ENCODE peak calls at places on chromosomes 13 and 19, in four cellular contexts. One of them, this sample, is unnamed. For H3K36me3 and H3K9me3, the result is how much of the 10 kb centered on the place peaks cover.

GRCh38 chr13:107866666-107867623 is 348.4 kb downstream of the LIG4 start:
- DNase-seq in psoas muscle: no peak
- DNase-seq in mammary epithelial cell: peak
- DNase-seq in IMR-90: peak
- DNase-seq in this sample: no peak

GRCh38 chr19:35995655-35995993 is 636 bp downstream of the SDHAF1 start:
- DNase-seq in psoas muscle: peak
- DNase-seq in mammary epithelial cell: peak
- DNase-seq in IMR-90: peak
- DNase-seq in this sample: peak

GRCh38 chr13:33728271-33729037 is 89.5 kb upstream of the RFC3 start:
- DNase-seq in psoas muscle: peak
- DNase-seq in mammary epithelial cell: peak
- DNase-seq in IMR-90: no peak
- DNase-seq in this sample: peak

GRCh38 chr19:51124729-51125128 is at the start of gene SIGLEC9:
- DNase-seq in psoas muscle: peak
- DNase-seq in mammary epithelial cell: no peak
- DNase-seq in IMR-90: no peak
- DNase-seq in this sample: no peak

GRCh38 chr19:41297628-41298326 is 12.2 kb upstream of the CCDC97 start:
- DNase-seq in psoas muscle: no peak
- DNase-seq in mammary epithelial cell: no peak
- DNase-seq in IMR-90: no peak
- DNase-seq in this sample: no peak

GRCh38 chr19:54002495-54003315 is 11.3 kb downstream of the CACNG6 start:
- DNase-seq in psoas muscle: no peak
- DNase-seq in mammary epithelial cell: peak
- DNase-seq in IMR-90: no peak
- DNase-seq in this sample: no peak

GRCh38 chr13:113935081-113935511 is 38.8 kb downstream of the C13orf46 start:
- DNase-seq in psoas muscle: no peak
- DNase-seq in mammary epithelial cell: no peak
- DNase-seq in IMR-90: no peak
- DNase-seq in this sample: peak

GRCh38 chr19:50174100-50174793 is 11.2 kb upstream of the IZUMO2 start:
- DNase-seq in psoas muscle: no peak
- DNase-seq in mammary epithelial cell: no peak
- DNase-seq in IMR-90: no peak
- DNase-seq in this sample: no peak

GRCh38 chr13:79485014-79485441 is 4.1 kb downstream of the NDFIP2 start:
- DNase-seq in psoas muscle: peak
- DNase-seq in mammary epithelial cell: peak
- DNase-seq in IMR-90: peak
- DNase-seq in this sample: no peak

GRCh38 chr19:42030605-42031004 is 36.6 kb upstream of the ATP1A3 start:
- DNase-seq in psoas muscle: no peak
- DNase-seq in mammary epithelial cell: no peak
- DNase-seq in IMR-90: no peak
- DNase-seq in this sample: no peak

GRCh38 chr19:6540918-6541689 is 10.3 kb downstream of the TNFSF9 start:
- DNase-seq in psoas muscle: no peak
- DNase-seq in mammary epithelial cell: peak
- DNase-seq in IMR-90: no peak
- DNase-seq in this sample: no peak

GRCh38 chr19:16581145-16581970 is 9.1 kb upstream of the SLC35E1 start:
- DNase-seq in psoas muscle: peak
- DNase-seq in mammary epithelial cell: no peak
- DNase-seq in IMR-90: no peak
- DNase-seq in this sample: no peak

GRCh38 chr19:6509118-6509971 is 7.2 kb upstream of the TUBB4A start:
- DNase-seq in psoas muscle: peak
- DNase-seq in mammary epithelial cell: no peak
- DNase-seq in IMR-90: no peak
- DNase-seq in this sample: no peak

GRCh38 chr19:11288349-11288748 is 7.6 kb upstream of the TSPAN16 start:
- DNase-seq in psoas muscle: no peak
- DNase-seq in mammary epithelial cell: no peak
- DNase-seq in IMR-90: peak
- DNase-seq in this sample: no peak

GRCh38 chr19:2059422-2060201 is 8.6 kb upstream of the MKNK2 start:
- DNase-seq in psoas muscle: peak
- DNase-seq in mammary epithelial cell: peak
- DNase-seq in IMR-90: peak
- DNase-seq in this sample: peak

GRCh38 chr19:29067831-29068230 is 145.1 kb downstream of the UQCRFS1 start:
- DNase-seq in psoas muscle: no peak
- DNase-seq in mammary epithelial cell: no peak
- DNase-seq in IMR-90: no peak
- DNase-seq in this sample: no peak

GRCh38 chr19:310141-310651 is 19.0 kb upstream of the PLPP2 start:
- DNase-seq in psoas muscle: no peak
- DNase-seq in mammary epithelial cell: no peak
- DNase-seq in IMR-90: no peak
- DNase-seq in this sample: no peak

GRCh38 chr13:93797463-93797862 is 570.9 kb downstream of the GPC6 start:
- DNase-seq in psoas muscle: no peak
- DNase-seq in mammary epithelial cell: no peak
- DNase-seq in IMR-90: peak
- DNase-seq in this sample: no peak

GRCh38 chr19:51689751-51690358 is 3.3 kb upstream of the SPACA6 start:
- DNase-seq in psoas muscle: peak
- DNase-seq in mammary epithelial cell: no peak
- DNase-seq in IMR-90: no peak
- DNase-seq in this sample: peak

GRCh38 chr19:50415661-50416033 is 3.1 kb upstream of the SPIB start:
- DNase-seq in psoas muscle: no peak
- DNase-seq in mammary epithelial cell: no peak
- DNase-seq in IMR-90: no peak
- DNase-seq in this sample: no peak

GRCh38 chr13:93328943-93329342 is 102.3 kb downstream of the GPC6 start:
- DNase-seq in psoas muscle: no peak
- DNase-seq in mammary epithelial cell: no peak
- DNase-seq in IMR-90: peak
- DNase-seq in this sample: no peak

GRCh38 chr13:113742445-113743120 is 16.4 kb upstream of the TMEM255B start:
- DNase-seq in psoas muscle: no peak
- DNase-seq in mammary epithelial cell: no peak
- DNase-seq in IMR-90: no peak
- DNase-seq in this sample: no peak

GRCh38 chr13:113651511-113652403 is 6.2 kb downstream of the ATP4B start:
- DNase-seq in psoas muscle: no peak
- DNase-seq in mammary epithelial cell: no peak
- DNase-seq in IMR-90: no peak
- DNase-seq in this sample: peak

GRCh38 chr19:2523630-2524311 is 47.8 kb downstream of the GADD45B start:
- DNase-seq in psoas muscle: no peak
- DNase-seq in mammary epithelial cell: no peak
- DNase-seq in IMR-90: peak
- DNase-seq in this sample: no peak

GRCh38 chr13:59312776-59313175 is 851.0 kb downstream of the DIAPH3 start:
- DNase-seq in psoas muscle: no peak
- DNase-seq in mammary epithelial cell: no peak
- DNase-seq in IMR-90: no peak
- DNase-seq in this sample: no peak

GRCh38 chr19:2324220-2324948 is 4.0 kb downstream of the LSM7 start:
- DNase-seq in psoas muscle: no peak
- DNase-seq in mammary epithelial cell: no peak
- DNase-seq in IMR-90: no peak
- DNase-seq in this sample: no peak

GRCh38 chr19:11692127-11692790 is 46.5 kb downstream of the ZNF823 start:
- DNase-seq in psoas muscle: no peak
- DNase-seq in mammary epithelial cell: no peak
- DNase-seq in IMR-90: no peak
- DNase-seq in this sample: no peak

GRCh38 chr19:4369109-4369887 is 25.9 kb downstream of the MPND start:
- DNase-seq in psoas muscle: peak
- DNase-seq in mammary epithelial cell: peak
- DNase-seq in IMR-90: no peak
- DNase-seq in this sample: no peak

GRCh38 chr19:19461671-19462622 is 53.4 kb downstream of the TSSK6 start:
- DNase-seq in psoas muscle: peak
- DNase-seq in mammary epithelial cell: no peak
- DNase-seq in IMR-90: no peak
- DNase-seq in this sample: peak

GRCh38 chr13:23320926-23321533 is 112.5 kb downstream of the SACS start:
- DNase-seq in psoas muscle: no peak
- DNase-seq in mammary epithelial cell: no peak
- DNase-seq in IMR-90: no peak
- DNase-seq in this sample: no peak

DNA sequence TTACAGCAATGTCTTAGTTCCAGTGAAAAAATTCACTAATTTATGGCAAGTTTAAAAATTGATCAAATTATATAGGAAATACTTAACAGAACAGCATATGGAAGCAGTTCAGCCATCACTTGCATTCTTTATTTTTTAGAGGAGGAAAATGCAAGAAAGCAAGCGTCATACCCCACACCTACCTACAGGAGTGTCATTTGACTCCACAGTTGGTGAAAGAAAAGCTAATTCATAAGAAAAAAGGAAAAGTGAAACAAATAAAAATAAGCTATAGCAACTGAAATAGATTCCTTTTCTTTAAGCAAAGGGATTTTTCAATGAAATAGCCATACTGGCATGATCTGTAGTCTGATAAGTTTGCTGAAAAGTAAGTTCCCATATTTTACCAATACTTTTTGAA is 111.0 kb downstream of the DOCK9 start:
- DNase-seq in psoas muscle: no peak
- DNase-seq in mammary epithelial cell: no peak
- DNase-seq in IMR-90: no peak
- DNase-seq in this sample: no peak
- H3K36me3 ChIP-seq in psoas muscle: half or more
- H3K36me3 ChIP-seq in mammary epithelial cell: under half
- H3K36me3 ChIP-seq in IMR-90: under half
- H3K36me3 ChIP-seq in this sample: half or more

GRCh38 chr19:57927587-57927986 is 7.6 kb downstream of the ZNF418 start:
- DNase-seq in psoas muscle: no peak
- DNase-seq in mammary epithelial cell: no peak
- DNase-seq in IMR-90: no peak
- DNase-seq in this sample: no peak
- H3K9me3 ChIP-seq in psoas muscle: half or more
- H3K9me3 ChIP-seq in mammary epithelial cell: under half
- H3K9me3 ChIP-seq in IMR-90: half or more
- H3K9me3 ChIP-seq in this sample: under half

GRCh38 chr19:44894946-44895345 is 3.9 kb downstream of the TOMM40 start:
- DNase-seq in psoas muscle: no peak
- DNase-seq in mammary epithelial cell: no peak
- DNase-seq in IMR-90: no peak
- DNase-seq in this sample: no peak

GRCh38 chr19:44890366-44891015 is 563 bp upstream of the TOMM40 start:
- DNase-seq in psoas muscle: no peak
- DNase-seq in mammary epithelial cell: peak
- DNase-seq in IMR-90: peak
- DNase-seq in this sample: peak

GRCh38 chr19:44893704-44894103 is 2.6 kb downstream of the TOMM40 start:
- DNase-seq in psoas muscle: no peak
- DNase-seq in mammary epithelial cell: no peak
- DNase-seq in IMR-90: no peak
- DNase-seq in this sample: no peak

GRCh38 chr19:44891016-44891882 is at the start of gene TOMM40:
- DNase-seq in psoas muscle: peak
- DNase-seq in mammary epithelial cell: no peak
- DNase-seq in IMR-90: peak
- DNase-seq in this sample: peak

DNA sequence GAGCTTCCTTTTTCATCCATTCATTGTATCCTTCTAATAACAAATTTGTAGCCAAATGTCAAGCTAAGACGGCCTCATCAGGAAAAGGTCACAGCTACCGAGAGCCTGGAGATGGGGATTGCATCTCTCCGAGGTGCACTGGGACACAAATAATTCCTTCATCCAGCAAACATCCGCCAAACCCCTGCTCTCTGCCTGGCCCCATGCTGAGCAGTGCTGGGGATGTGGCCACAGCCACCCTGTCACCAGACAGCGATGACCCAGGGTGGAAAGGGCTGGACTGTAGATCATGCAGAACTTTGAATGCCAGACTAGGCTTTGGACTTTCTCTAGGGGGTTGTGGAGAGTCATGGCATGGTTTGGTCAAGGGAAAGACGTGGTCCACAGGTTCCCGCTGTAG is 1.9 kb downstream of the TOMM40 start:
- DNase-seq in psoas muscle: no peak
- DNase-seq in mammary epithelial cell: no peak
- DNase-seq in IMR-90: no peak
- DNase-seq in this sample: no peak
- H3K36me3 ChIP-seq in psoas muscle: half or more
- H3K36me3 ChIP-seq in mammary epithelial cell: under half
- H3K36me3 ChIP-seq in IMR-90: under half
- H3K36me3 ChIP-seq in this sample: under half

GRCh38 chr13:29187584-29187983 is 367.4 kb downstream of the MTUS2 start:
- DNase-seq in psoas muscle: no peak
- DNase-seq in mammary epithelial cell: no peak
- DNase-seq in IMR-90: no peak
- DNase-seq in this sample: no peak
- H3K9me3 ChIP-seq in psoas muscle: under half
- H3K9me3 ChIP-seq in mammary epithelial cell: under half
- H3K9me3 ChIP-seq in IMR-90: under half
- H3K9me3 ChIP-seq in this sample: under half

GRCh38 chr19:33090179-33090578 is 9.2 kb downstream of the GPATCH1 start:
- DNase-seq in psoas muscle: no peak
- DNase-seq in mammary epithelial cell: no peak
- DNase-seq in IMR-90: no peak
- DNase-seq in this sample: no peak
- H3K36me3 ChIP-seq in psoas muscle: half or more
- H3K36me3 ChIP-seq in mammary epithelial cell: under half
- H3K36me3 ChIP-seq in IMR-90: under half
- H3K36me3 ChIP-seq in this sample: under half

GRCh38 chr13:66875264-66875663 is 354.9 kb downstream of the PCDH9 start:
- DNase-seq in psoas muscle: no peak
- DNase-seq in mammary epithelial cell: no peak
- DNase-seq in IMR-90: no peak
- DNase-seq in this sample: no peak

DNA sequence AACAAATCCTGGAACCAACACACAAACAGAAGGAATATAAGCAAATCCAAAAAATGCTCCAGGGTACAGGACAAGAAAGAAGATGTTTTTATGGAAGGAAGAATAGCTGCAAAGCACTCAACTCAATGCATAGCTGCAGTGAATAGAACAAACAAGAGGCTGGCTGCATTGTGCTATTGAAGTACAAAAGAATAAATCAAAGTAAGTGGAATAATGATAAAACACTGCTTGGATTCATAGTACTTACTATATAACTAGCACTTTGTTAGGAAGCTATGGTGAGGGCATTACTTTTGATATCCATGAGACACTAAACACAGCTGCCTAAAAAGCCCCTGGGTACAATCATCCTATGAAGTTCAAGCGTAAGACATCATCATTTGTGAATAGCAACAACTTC is 350.2 kb downstream of the PCDH9 start:
- DNase-seq in psoas muscle: no peak
- DNase-seq in mammary epithelial cell: no peak
- DNase-seq in IMR-90: no peak
- DNase-seq in this sample: no peak
- H3K9me3 ChIP-seq in psoas muscle: under half
- H3K9me3 ChIP-seq in mammary epithelial cell: under half
- H3K9me3 ChIP-seq in IMR-90: under half
- H3K9me3 ChIP-seq in this sample: under half

GRCh38 chr19:45278087-45278486 is 27.0 kb downstream of the MARK4 start:
- DNase-seq in psoas muscle: no peak
- DNase-seq in mammary epithelial cell: no peak
- DNase-seq in IMR-90: no peak
- DNase-seq in this sample: no peak
- H3K36me3 ChIP-seq in psoas muscle: half or more
- H3K36me3 ChIP-seq in mammary epithelial cell: under half
- H3K36me3 ChIP-seq in IMR-90: half or more
- H3K36me3 ChIP-seq in this sample: under half